ENCODE peak calls at places on chromosome 5, in four cellular contexts. T is keratinocyte, A is colonic mucosa, O is SJSA1. S is an unnamed sample.
A peak's percentile ranks its signal among the peaks of the same experiment; 100 is the strongest.

GRCh38 chr5:149759986-149760699 is 30.0 kb downstream of the PPARGC1B start:
- DNase-seq in T (no peak), A (no peak), O (no peak), S (no peak)

GRCh38 chr5:56815657-56816545 is 552 bp downstream of the MAP3K1 start:
- DNase-seq in T (no peak), A (peak; percentile 36), O (peak; percentile 76), S (peak; percentile 84)

GRCh38 chr5:71782393-71782770 is 63.3 kb downstream of the CARTPT start:
- DNase-seq in T (no peak), A (no peak), O (no peak), S (no peak)

GRCh38 chr5:74647096-74647495 is 6.6 kb upstream of the ENC1 start:
- DNase-seq in T (no peak), A (no peak), O (no peak), S (no peak)

GRCh38 chr5:140821375-140822280 is at the start of gene PCDHA5:
- DNase-seq in T (no peak), A (no peak), O (no peak), S (no peak)

GRCh38 chr5:176614805-176615478 is 5.0 kb upstream of the GPRIN1 start:
- DNase-seq in T (no peak), A (no peak), O (peak; percentile 44), S (no peak)

GRCh38 chr5:154997746-154998145 is 15.8 kb upstream of the KIF4B start:
- DNase-seq in T (peak; percentile 38), A (no peak), O (no peak), S (no peak)

GRCh38 chr5:174231961-174232487 is 186.5 kb downstream of the NSG2 start:
- DNase-seq in T (no peak), A (no peak), O (no peak), S (no peak)

GRCh38 chr5:51396797-51397196 is 13.5 kb downstream of the ISL1 start:
- DNase-seq in T (no peak), A (no peak), O (no peak), S (no peak)

GRCh38 chr5:21774791-21775190 is 1078.4 kb downstream of the CDH12 start:
- DNase-seq in T (peak; percentile 97), A (no peak), O (no peak), S (no peak)

GRCh38 chr5:9094582-9094981 is 451.3 kb downstream of the SEMA5A start:
- DNase-seq in T (no peak), A (no peak), O (no peak), S (no peak)

GRCh38 chr5:151082976-151083651 is 2.3 kb upstream of the TNIP1 start:
- DNase-seq in T (peak; percentile 79), A (peak; percentile 81), O (peak; percentile 96), S (no peak)

GRCh38 chr5:78659714-78660113 is 11.1 kb upstream of the LHFPL2 start:
- DNase-seq in T (no peak), A (no peak), O (peak; percentile 61), S (no peak)

GRCh38 chr5:35016179-35017056 is 31.3 kb downstream of the AGXT2 start:
- DNase-seq in T (no peak), A (no peak), O (no peak), S (no peak)

GRCh38 chr5:177220576-177220975 is 82.9 kb downstream of the RAB24 start:
- DNase-seq in T (no peak), A (no peak), O (no peak), S (no peak)

GRCh38 chr5:159316519-159317383 is 13.5 kb downstream of the IL12B start:
- DNase-seq in T (no peak), A (peak; percentile 30), O (peak; percentile 41), S (peak; percentile 40)

GRCh38 chr5:63055421-63055820 is 476.8 kb downstream of the LRRC70 start:
- DNase-seq in T (no peak), A (no peak), O (no peak), S (no peak)

GRCh38 chr5:139844472-139845145 is 49.0 kb downstream of the PSD2 start:
- DNase-seq in T (no peak), A (peak; percentile 62), O (peak; percentile 53), S (peak; percentile 92)

GRCh38 chr5:178671745-178672144 is 44.9 kb upstream of the CLK4 start:
- DNase-seq in T (no peak), A (no peak), O (no peak), S (no peak)

GRCh38 chr5:72093231-72093630 is 14.0 kb upstream of the MAP1B start:
- DNase-seq in T (no peak), A (no peak), O (peak; percentile 19), S (no peak)

GRCh38 chr5:58136416-58136815 is 323.5 kb downstream of the PLK2 start:
- DNase-seq in T (no peak), A (no peak), O (peak; percentile 9), S (no peak)

GRCh38 chr5:34053571-34054271 is 10.7 kb upstream of the C1QTNF3 start:
- DNase-seq in T (no peak), A (no peak), O (no peak), S (no peak)

GRCh38 chr5:57221049-57221568 is 47.2 kb downstream of the GPBP1 start:
- DNase-seq in T (peak; percentile 5), A (no peak), O (peak; percentile 55), S (peak; percentile 28)

GRCh38 chr5:141753971-141754713 is 72.1 kb upstream of the ARAP3 start:
- DNase-seq in T (peak; percentile 49), A (peak; percentile 38), O (peak; percentile 37), S (peak; percentile 89)

GRCh38 chr5:21834863-21835262 is 1018.3 kb downstream of the CDH12 start:
- DNase-seq in T (no peak), A (no peak), O (no peak), S (no peak)

GRCh38 chr5:132209131-132209530 is 18.5 kb downstream of the P4HA2 start:
- DNase-seq in T (no peak), A (no peak), O (no peak), S (no peak)

GRCh38 chr5:80037366-80037765 is 2.2 kb downstream of the THBS4 start:
- DNase-seq in T (no peak), A (no peak), O (no peak), S (no peak)
- H3K4me3 ChIP-seq in T (no peak overlapping the region), A (no peak overlapping the region), O (no peak overlapping the region), S (no peak overlapping the region)

DNA sequence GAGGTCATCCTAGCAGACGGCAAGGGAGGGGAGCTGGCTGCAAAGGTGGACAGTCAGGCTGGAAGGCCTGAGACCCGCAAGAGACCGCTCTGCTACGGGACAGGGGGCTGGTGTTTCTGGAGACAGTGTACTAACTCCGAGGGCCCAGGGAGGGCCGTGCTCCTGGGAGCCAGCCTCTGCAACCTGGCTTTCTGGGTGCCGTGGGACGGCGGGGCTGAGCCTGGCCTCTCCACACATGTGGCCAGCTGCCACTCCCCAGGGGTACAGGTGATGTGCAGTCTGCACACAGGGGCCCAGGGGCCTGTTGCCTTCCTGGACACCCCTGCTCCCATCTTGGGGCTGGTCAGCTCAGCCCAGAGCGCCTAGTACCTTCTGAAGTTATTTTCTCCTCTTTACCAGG is 92.2 kb downstream of the MRPL36 start:
- DNase-seq in T (no peak), A (no peak), O (no peak), S (peak; percentile 32)
- H3K27me3 ChIP-seq in T (no peaks in the 10 kb centered on the region), A (no peaks in the 10 kb centered on the region), O (peaks cover 3% of the 10 kb centered on the region), S (peaks cover 2% of the 10 kb centered on the region)

DNA sequence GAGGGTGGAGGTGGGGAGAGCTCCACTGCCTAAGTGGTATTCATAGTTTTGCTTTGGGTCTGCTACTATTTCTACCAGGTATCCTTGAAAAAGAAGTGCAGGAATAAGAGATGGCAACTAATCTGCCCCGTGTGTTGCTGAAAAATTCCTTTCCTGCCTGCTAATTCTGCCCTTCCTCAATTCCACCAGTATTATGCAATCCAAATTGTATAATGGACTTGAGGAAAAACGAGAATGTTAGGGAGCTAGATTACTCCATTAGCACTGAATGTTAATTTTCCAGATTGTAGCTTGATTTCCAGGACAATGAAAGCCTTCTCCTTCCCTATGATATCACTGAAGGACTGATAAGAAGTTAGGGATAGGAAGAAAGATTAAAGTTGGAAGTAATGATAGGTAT is 16.9 kb downstream of the ADAM19 start:
- DNase-seq in T (no peak), A (no peak), O (no peak), S (no peak)
- H3K4me3 ChIP-seq in T (no peak overlapping the region), A (no peak overlapping the region), O (no peak overlapping the region), S (no peak overlapping the region)

GRCh38 chr5:122880170-122880689 is 34.8 kb downstream of the SNX24 start:
- DNase-seq in T (no peak), A (no peak), O (no peak), S (no peak)
- H3K27me3 ChIP-seq in T (no peaks in the 10 kb centered on the region), A (no peaks in the 10 kb centered on the region), O (no peaks in the 10 kb centered on the region), S (no peaks in the 10 kb centered on the region)

GRCh38 chr5:68669864-68670263 is 423.9 kb upstream of the SLC30A5 start:
- DNase-seq in T (no peak), A (no peak), O (no peak), S (no peak)

GRCh38 chr5:68673451-68674180 is 420.2 kb upstream of the SLC30A5 start:
- DNase-seq in T (no peak), A (no peak), O (no peak), S (no peak)
- H3K4me3 ChIP-seq in T (no peak overlapping the region), A (no peak overlapping the region), O (no peak overlapping the region), S (no peak overlapping the region)

GRCh38 chr5:113382736-113383135 is 52.1 kb downstream of the TSSK1B start:
- DNase-seq in T (no peak), A (no peak), O (no peak), S (no peak)

GRCh38 chr5:113390224-113390623 is 44.6 kb downstream of the TSSK1B start:
- DNase-seq in T (no peak), A (no peak), O (no peak), S (no peak)

GRCh38 chr5:113384787-113385186 is 50.0 kb downstream of the TSSK1B start:
- DNase-seq in T (no peak), A (no peak), O (no peak), S (no peak)

GRCh38 chr5:113389116-113389515 is 45.7 kb downstream of the TSSK1B start:
- DNase-seq in T (no peak), A (no peak), O (no peak), S (no peak)

DNA sequence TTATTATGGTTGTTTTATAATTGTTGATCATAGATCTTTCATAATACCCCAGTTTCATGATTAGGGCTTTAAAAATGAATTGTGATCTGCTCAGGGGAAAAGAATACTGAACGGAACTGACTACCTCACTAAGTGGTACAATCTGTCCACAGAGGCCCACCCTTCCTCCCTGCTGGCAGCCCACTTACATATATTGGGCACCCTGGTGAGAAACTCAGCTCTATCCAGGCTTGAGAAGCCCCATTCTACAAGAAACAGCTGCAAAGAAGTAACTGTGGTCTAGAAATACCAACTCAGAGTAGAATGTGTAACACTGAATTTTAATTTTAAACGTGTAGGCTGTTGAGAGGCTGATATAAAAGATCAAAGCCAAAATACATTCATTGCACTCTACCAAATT is 46.9 kb downstream of the TSSK1B start:
- DNase-seq in T (no peak), A (no peak), O (no peak), S (no peak)
- H3K27me3 ChIP-seq in T (no peaks in the 10 kb centered on the region), A (no peaks in the 10 kb centered on the region), O (no peaks in the 10 kb centered on the region), S (no peaks in the 10 kb centered on the region)

DNA sequence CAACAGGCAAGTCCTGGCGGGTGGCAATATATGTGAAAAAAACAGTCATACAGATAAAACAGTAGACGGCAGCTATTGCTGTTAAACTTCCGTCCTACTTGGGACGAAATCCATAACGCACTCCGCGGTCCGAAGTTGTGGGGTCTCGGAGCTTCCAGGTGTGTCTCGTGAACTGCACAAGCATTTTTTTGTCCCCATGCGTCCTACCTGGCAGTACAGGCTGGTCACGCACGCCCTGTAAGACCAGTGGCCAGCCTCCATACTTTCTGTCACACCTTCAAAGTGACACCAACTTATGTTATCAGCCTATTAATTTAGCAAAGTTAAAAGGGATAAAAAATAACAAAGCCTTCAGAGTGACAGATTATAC is 51.3 kb downstream of the TGFBI start:
- DNase-seq in T (no peak), A (peak; percentile 49), O (no peak), S (no peak)
- H3K4me3 ChIP-seq in T (peak overlapping the region; percentile 91), A (peak overlapping the region; percentile 26), O (peak overlapping the region; percentile 25), S (peak overlapping the region; percentile 44)

GRCh38 chr5:86837610-86838009 is 219.9 kb downstream of the COX7C start:
- DNase-seq in T (no peak), A (no peak), O (no peak), S (no peak)
- H3K27me3 ChIP-seq in T (no peaks in the 10 kb centered on the region), A (no peaks in the 10 kb centered on the region), O (no peaks in the 10 kb centered on the region), S (no peaks in the 10 kb centered on the region)

S was measured in H7.